ENCODE peak calls at places on chromosomes 5 and 9, in four cellular contexts. H, T, L and I are unnamed samples.

GRCh38 chr5:71948206-71948605 is 159.1 kb upstream of the MAP1B start:
- DNase-seq in T (no peak), L (no peak), H (no peak), I (no peak)

GRCh38 chr5:124663101-124663506 is 83.3 kb downstream of the ZNF608 start:
- DNase-seq in L (no peak), T (no peak), H (no peak), I (no peak)

GRCh38 chr5:93800988-93801811 is 59.8 kb upstream of the POU5F2 start:
- DNase-seq in L (no peak), T (peak; percentile 82), H (no peak), I (no peak)

GRCh38 chr9:72898360-72898759 is 54.5 kb downstream of the ALDH1A1 start:
- DNase-seq in H (no peak), T (no peak), L (no peak), I (no peak)

GRCh38 chr9:21591221-21592062 is 109.3 kb upstream of the IFNE start:
- DNase-seq in L (peak; percentile 23), H (peak; percentile 58), T (peak; percentile 99), I (peak; percentile 15)

GRCh38 chr5:31225118-31225517 is 31.6 kb downstream of the CDH6 start:
- DNase-seq in T (peak; percentile 76), L (no peak), H (no peak), I (no peak)

GRCh38 chr5:74017112-74017511 is 391.1 kb downstream of the ARHGEF28 start:
- DNase-seq in L (no peak), T (no peak), H (no peak), I (no peak)

GRCh38 chr9:136300866-136301265 is 3.0 kb downstream of the CCDC187 start:
- DNase-seq in T (no peak), H (no peak), L (no peak), I (no peak)